ENCODE peak calls at places on chromosomes 5 and 9, in ten cellular contexts. T is posterior vena cava; B is Peyer's patch; D is astrocyte of the hippocampus; F is uterus; J is endothelial cell; Q is GM12865; U is stimulated activated CD4-positive, alpha-beta T cell treated with anti-CD3 and anti-CD28 coated beads, Interleukin-4, amount 100 ng/mL, for 48 hours; S is NCI-H510A treated with DMSO at 0.1 percent for 48 hours; N is Right ventricle myocardium superior. P is an unnamed sample.

GRCh38 chr5:97383996-97384395 is 200.9 kb upstream of the RIOK2 start:
- DNase-seq in U (no peak), T (no peak), Q (no peak), B (no peak), F (no peak), S (no peak), J (no peak), D (peak), N (no peak), P (peak)

GRCh38 chr9:25603106-25603505 is 75.1 kb downstream of the TUSC1 start:
- DNase-seq in Q (no peak), T (no peak), S (no peak), U (no peak), J (no peak), N (no peak), F (no peak), D (no peak), B (no peak), P (no peak)

GRCh38 chr5:167643616-167644015 is 647.8 kb upstream of the WWC1 start:
- DNase-seq in T (no peak), F (no peak), J (no peak), D (peak), B (no peak), S (no peak), N (no peak), Q (no peak), U (no peak), P (no peak)

GRCh38 chr9:82438581-82438980 is 450.0 kb downstream of the SPATA31D1 start:
- DNase-seq in N (no peak), B (no peak), J (no peak), D (no peak), F (no peak), S (no peak), Q (no peak), U (no peak), T (no peak), P (no peak)

GRCh38 chr5:77849308-77849900 is 73.3 kb upstream of the TBCA start:
- DNase-seq in S (no peak), U (no peak), J (no peak), F (no peak), T (no peak), N (no peak), B (no peak), D (no peak), Q (no peak), P (no peak)

GRCh38 chr5:170181902-170182301 is 50.9 kb upstream of the C5orf58 start:
- DNase-seq in S (no peak), J (no peak), U (no peak), N (no peak), T (no peak), B (no peak), F (no peak), Q (no peak), D (no peak), P (no peak)

GRCh38 chr5:133251296-133252132 is 199.7 kb downstream of the HSPA4 start:
- DNase-seq in Q (no peak), N (no peak), B (no peak), J (no peak), S (peak), F (no peak), D (no peak), U (no peak), T (no peak), P (no peak)

GRCh38 chr9:108889649-108890067 is 27.6 kb downstream of the ACTL7A start:
- DNase-seq in N (no peak), B (no peak), U (no peak), J (no peak), D (peak), S (no peak), Q (no peak), T (no peak), F (no peak), P (peak)

GRCh38 chr9:129737479-129738269 is 15.2 kb downstream of the PTGES start:
- DNase-seq in B (peak), J (peak), D (peak), U (peak), S (peak), N (peak), F (peak), Q (peak), T (peak), P (peak)

GRCh38 chr9:101601904-101602765 is 7.4 kb upstream of the PPP3R2 start:
- DNase-seq in B (peak), F (no peak), Q (peak), D (peak), J (peak), N (no peak), S (peak), U (no peak), T (no peak), P (peak)

GRCh38 chr9:121240394-121241145 is 27.4 kb upstream of the GSN start:
- DNase-seq in D (no peak), B (no peak), T (no peak), Q (no peak), J (no peak), N (no peak), S (no peak), F (no peak), U (no peak), P (no peak)

GRCh38 chr5:1873242-1873959 is 9.3 kb downstream of the IRX4 start:
- DNase-seq in B (peak), D (no peak), F (no peak), J (no peak), Q (no peak), S (no peak), T (no peak), U (no peak), N (no peak), P (no peak)

GRCh38 chr9:108606408-108606807 is 249.4 kb downstream of the ACTL7B start:
- DNase-seq in Q (no peak), B (no peak), U (no peak), T (no peak), N (no peak), D (peak), J (no peak), S (no peak), F (no peak), P (no peak)

GRCh38 chr5:17143335-17143734 is 74.1 kb upstream of the BASP1 start:
- DNase-seq in B (no peak), J (no peak), D (no peak), N (no peak), T (no peak), Q (no peak), S (no peak), F (no peak), U (no peak), P (no peak)

GRCh38 chr5:95044096-95044495 is 240.8 kb downstream of the MCTP1 start:
- DNase-seq in U (no peak), N (no peak), B (no peak), T (no peak), J (no peak), F (no peak), D (no peak), S (no peak), Q (no peak), P (no peak)

GRCh38 chr5:94072116-94072515 is 330.7 kb upstream of the POU5F2 start:
- DNase-seq in T (no peak), U (no peak), S (no peak), F (no peak), B (no peak), N (no peak), D (no peak), Q (no peak), J (no peak), P (no peak)

GRCh38 chr5:53381-54174 is 38.4 kb upstream of the PLEKHG4B start:
- DNase-seq in D (peak), J (peak), N (peak), U (peak), F (no peak), S (peak), T (no peak), B (no peak), Q (no peak), P (peak)

GRCh38 chr5:162488077-162488476 is 420.5 kb downstream of the GABRG2 start:
- DNase-seq in D (no peak), B (no peak), U (no peak), J (no peak), S (no peak), N (no peak), T (no peak), F (no peak), Q (no peak), P (no peak)

GRCh38 chr5:108141676-108142075 is 240.2 kb downstream of the FBXL17 start:
- DNase-seq in S (no peak), T (no peak), F (no peak), U (no peak), N (no peak), J (no peak), D (peak), B (no peak), Q (peak), P (no peak)

GRCh38 chr5:61306531-61307195 is 25.4 kb upstream of the ZSWIM6 start:
- DNase-seq in U (no peak), N (no peak), J (no peak), S (no peak), F (no peak), D (peak), T (no peak), B (no peak), Q (peak), P (peak)

GRCh38 chr5:61293051-61293450 is 39.0 kb upstream of the ZSWIM6 start:
- DNase-seq in D (no peak), B (no peak), Q (no peak), U (no peak), J (no peak), S (no peak), T (no peak), F (no peak), N (no peak), P (no peak)

GRCh38 chr5:1409386-1410110 is 35.7 kb downstream of the SLC6A3 start:
- DNase-seq in F (no peak), Q (peak), J (peak), N (peak), U (no peak), D (peak), S (no peak), B (peak), T (peak), P (peak)

GRCh38 chr5:14675309-14675708 is 10.8 kb downstream of the OTULIN start:
- DNase-seq in T (no peak), F (no peak), J (no peak), N (no peak), D (peak), B (no peak), Q (no peak), U (no peak), S (no peak), P (peak)

GRCh38 chr9:11038956-11039355 is 426.2 kb upstream of the PTPRD start:
- DNase-seq in D (no peak), Q (no peak), F (no peak), S (no peak), N (no peak), J (no peak), U (no peak), T (peak), B (no peak), P (no peak)

GRCh38 chr9:35981704-35982103 is 23.8 kb upstream of the OR2S2 start:
- DNase-seq in N (no peak), B (no peak), D (no peak), T (no peak), S (no peak), J (no peak), U (no peak), Q (no peak), F (no peak), P (no peak)

GRCh38 chr5:147836439-147836838 is 5.0 kb upstream of the SPINK1 start:
- DNase-seq in B (no peak), J (no peak), S (no peak), U (no peak), Q (no peak), F (no peak), T (no peak), N (no peak), D (no peak), P (no peak)

GRCh38 chr9:15144567-15145174 is 162.3 kb downstream of the TTC39B start:
- DNase-seq in B (no peak), U (no peak), S (no peak), J (no peak), T (no peak), D (no peak), F (no peak), Q (no peak), N (no peak), P (no peak)

GRCh38 chr5:139268364-139269202 is 25.0 kb upstream of the MATR3 start:
- DNase-seq in F (no peak), S (peak), J (no peak), T (no peak), N (no peak), B (no peak), Q (peak), U (no peak), D (no peak), P (no peak)

GRCh38 chr5:9851458-9851857 is 221.3 kb upstream of the TAS2R1 start:
- DNase-seq in N (no peak), T (no peak), J (no peak), D (peak), Q (no peak), S (no peak), U (no peak), B (no peak), F (no peak), P (peak)

GRCh38 chr5:84119252-84119651 is 265.4 kb downstream of the EDIL3 start:
- DNase-seq in F (no peak), Q (no peak), N (no peak), S (no peak), B (no peak), U (no peak), T (no peak), J (no peak), D (no peak), P (no peak)

GRCh38 chr5:149948988-149949387 is 4.4 kb upstream of the PDE6A start:
- DNase-seq in J (no peak), F (no peak), S (no peak), Q (no peak), N (no peak), B (no peak), D (no peak), T (no peak), U (no peak), P (no peak)

GRCh38 chr5:96115467-96115812 is 153.8 kb upstream of the ELL2 start:
- DNase-seq in U (no peak), T (no peak), S (no peak), Q (no peak), F (no peak), J (no peak), N (no peak), D (no peak), B (peak), P (no peak)

GRCh38 chr5:159825551-159826051 is 90.7 kb upstream of the ADRA1B start:
- DNase-seq in J (no peak), B (no peak), S (peak), D (no peak), T (no peak), F (no peak), N (no peak), Q (peak), U (no peak), P (peak)

GRCh38 chr5:147737921-147738320 is 44.6 kb downstream of the JAKMIP2 start:
- DNase-seq in J (no peak), T (no peak), Q (no peak), F (no peak), D (no peak), N (no peak), B (no peak), U (no peak), S (peak), P (no peak)

GRCh38 chr9:78296208-78296892 is 575 bp upstream of the PSAT1 start:
- DNase-seq in D (peak), Q (peak), U (no peak), T (no peak), F (no peak), N (peak), J (peak), B (peak), S (peak), P (peak)

GRCh38 chr5:9785751-9786150 is 155.6 kb upstream of the TAS2R1 start:
- DNase-seq in S (no peak), N (no peak), J (no peak), B (no peak), U (no peak), D (no peak), Q (no peak), T (no peak), F (no peak), P (no peak)